ENCODE peak calls at places on chromosomes 7 and 10, in four cellular contexts. E is A549, Z is AG09309, W is IMR-90. O is an unnamed sample.

GRCh38 chr7:42097756-42098155 is 139.3 kb downstream of the GLI3 start:
- DNase-seq in E (peak), Z (peak), W (peak), O (no peak)

GRCh38 chr10:79340646-79341244 is 6.5 kb upstream of the PPIF start:
- DNase-seq in E (no peak), Z (no peak), W (no peak), O (no peak)

GRCh38 chr10:86371116-86371515 is 4.5 kb upstream of the GRID1 start:
- DNase-seq in E (no peak), Z (no peak), W (no peak), O (no peak)

GRCh38 chr10:24894309-24894708 is 58.1 kb downstream of the PRTFDC1 start:
- DNase-seq in E (peak), Z (peak), W (peak), O (no peak)

GRCh38 chr10:34109952-34110702 is 705.0 kb downstream of the PARD3 start:
- DNase-seq in E (peak), Z (peak), W (peak), O (no peak)

GRCh38 chr10:96287392-96288105 is 16.2 kb upstream of the BLNK start:
- DNase-seq in E (peak), Z (no peak), W (no peak), O (no peak)

GRCh38 chr7:108083980-108084379 is 46.2 kb downstream of the LAMB4 start:
- DNase-seq in E (no peak), Z (no peak), W (peak), O (no peak)

GRCh38 chr10:88731296-88731695 is 25.2 kb downstream of the LIPK start:
- DNase-seq in E (no peak), Z (no peak), W (no peak), O (no peak)

GRCh38 chr7:64863021-64863420 is 40.1 kb upstream of the ZNF273 start:
- DNase-seq in E (no peak), Z (no peak), W (no peak), O (no peak)

GRCh38 chr10:4243651-4244050 is 458.6 kb upstream of the KLF6 start:
- DNase-seq in E (peak), Z (peak), W (peak), O (no peak)

GRCh38 chr10:77628906-77629730 is 8.5 kb downstream of the KCNMA1 start:
- DNase-seq in E (peak), Z (no peak), W (peak), O (no peak)

GRCh38 chr7:28354601-28355062 is 57.7 kb upstream of the CREB5 start:
- DNase-seq in E (peak), Z (peak), W (peak), O (no peak)

GRCh38 chr7:128453836-128454804 is 1.6 kb upstream of the HILPDA start:
- DNase-seq in E (no peak), Z (peak), W (peak), O (peak)

GRCh38 chr10:6050801-6051445 is 11.2 kb downstream of the IL2RA start:
- DNase-seq in E (peak), Z (no peak), W (peak), O (no peak)

GRCh38 chr7:1422512-1423265 is 36.6 kb downstream of the MICALL2 start:
- DNase-seq in E (no peak), Z (no peak), W (no peak), O (no peak)

GRCh38 chr7:31858051-31858450 is 171.0 kb downstream of the PPP1R17 start:
- DNase-seq in E (no peak), Z (no peak), W (peak), O (no peak)

GRCh38 chr7:37488163-37488759 is 39.6 kb upstream of the ELMO1 start:
- DNase-seq in E (peak), Z (no peak), W (no peak), O (no peak)

GRCh38 chr7:16644987-16645592 is 464 bp downstream of the ANKMY2 start:
- DNase-seq in E (no peak), Z (no peak), W (no peak), O (peak)

GRCh38 chr7:37643876-37644275 is 39.7 kb upstream of the GPR141 start:
- DNase-seq in E (peak), Z (no peak), W (no peak), O (no peak)

GRCh38 chr10:49592726-49593563 is 17.2 kb upstream of the SLC18A3 start:
- DNase-seq in E (peak), Z (no peak), W (peak), O (peak)

GRCh38 chr10:15120523-15120922 is 23.4 kb downstream of the RPP38 start:
- DNase-seq in E (no peak), Z (peak), W (peak), O (no peak)

GRCh38 chr7:95476904-95477594 is 8.7 kb upstream of the ASB4 start:
- DNase-seq in E (peak), Z (no peak), W (peak), O (peak)

GRCh38 chr10:132889091-132889490 is 53.3 kb downstream of the CFAP46 start:
- DNase-seq in E (peak), Z (no peak), W (peak), O (no peak)

GRCh38 chr7:142711196-142711595 is 38.1 kb upstream of the PRSS1 start:
- DNase-seq in E (no peak), Z (no peak), W (no peak), O (no peak)

GRCh38 chr7:73978681-73979563 is 49.1 kb upstream of the ELN start:
- DNase-seq in E (peak), Z (no peak), W (no peak), O (peak)
- TF ChIP-seq CTCF in E (peak), Z (peak), W (peak), O (no peak)

GRCh38 chr7:129778770-129779601 is 167.5 kb downstream of the NRF1 start:
- DNase-seq in E (no peak), Z (no peak), W (no peak), O (no peak)
- TF ChIP-seq CTCF in E (no peak), Z (no peak), W (peak), O (no peak)

GRCh38 chr10:70323697-70324340 is 40.0 kb upstream of the NPFFR1 start:
- DNase-seq in E (no peak), Z (no peak), W (no peak), O (no peak)
- TF ChIP-seq CTCF in E (no peak), Z (no peak), W (no peak), O (no peak)

GRCh38 chr10:64115471-64115870 is 594.3 kb downstream of the REEP3 start:
- DNase-seq in E (no peak), Z (no peak), W (no peak), O (no peak)

GRCh38 chr10:64113796-64114195 is 592.6 kb downstream of the REEP3 start:
- DNase-seq in E (no peak), Z (no peak), W (no peak), O (no peak)

GRCh38 chr10:64116731-64117130 is 595.5 kb downstream of the REEP3 start:
- DNase-seq in E (no peak), Z (no peak), W (no peak), O (no peak)

GRCh38 chr10:64118736-64119135 is 597.5 kb downstream of the REEP3 start:
- DNase-seq in E (no peak), Z (no peak), W (no peak), O (no peak)

GRCh38 chr10:64115913-64116643 is 594.9 kb downstream of the REEP3 start:
- DNase-seq in E (peak), Z (no peak), W (no peak), O (peak)
- TF ChIP-seq CTCF in E (peak), Z (no peak), W (peak), O (no peak)

GRCh38 chr7:78955329-78955728 is 498.1 kb downstream of the MAGI2 start:
- DNase-seq in E (no peak), Z (no peak), W (no peak), O (no peak)

GRCh38 chr7:78953726-78954363 is 499.6 kb downstream of the MAGI2 start:
- DNase-seq in E (no peak), Z (no peak), W (peak), O (no peak)

GRCh38 chr7:78953090-78953489 is 500.4 kb downstream of the MAGI2 start:
- DNase-seq in E (no peak), Z (peak), W (peak), O (no peak)
- TF ChIP-seq CTCF in E (no peak), Z (no peak), W (no peak), O (no peak)

GRCh38 chr10:114388275-114388674 is 16.0 kb downstream of the AFAP1L2 start:
- DNase-seq in E (no peak), Z (no peak), W (no peak), O (no peak)

GRCh38 chr10:114384601-114385000 is 19.7 kb downstream of the AFAP1L2 start:
- DNase-seq in E (no peak), Z (no peak), W (no peak), O (no peak)

GRCh38 chr10:114384181-114384580 is 20.1 kb downstream of the AFAP1L2 start:
- DNase-seq in E (no peak), Z (no peak), W (no peak), O (no peak)

GRCh38 chr10:114387784-114388183 is 16.5 kb downstream of the AFAP1L2 start:
- DNase-seq in E (no peak), Z (no peak), W (no peak), O (no peak)

DNA sequence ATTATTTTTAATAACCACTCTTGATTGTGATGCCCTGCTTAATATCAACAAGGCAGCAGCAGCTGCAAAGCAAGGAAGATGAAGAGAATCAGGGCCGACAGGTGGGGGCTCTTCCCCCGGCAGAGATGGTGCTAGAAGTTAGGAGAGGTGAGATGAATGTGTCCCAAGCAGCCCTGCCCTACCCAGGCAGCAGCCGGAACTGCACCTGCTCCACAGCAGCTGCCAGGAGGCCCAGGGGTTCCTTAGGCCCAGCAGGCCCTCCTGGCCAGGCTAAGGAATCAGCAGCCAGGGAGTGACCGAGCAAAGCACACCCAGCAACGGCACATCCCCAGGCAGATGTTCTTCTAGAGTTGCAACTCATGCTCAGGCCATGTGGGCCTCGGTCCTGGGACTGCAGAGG is 17.9 kb downstream of the AFAP1L2 start:
- DNase-seq in E (peak), Z (no peak), W (no peak), O (no peak)
- TF ChIP-seq CTCF in E (no peak), Z (no peak), W (no peak), O (no peak)

GRCh38 chr7:50613473-50613872 is 48.3 kb upstream of the DDC start:
- DNase-seq in E (no peak), Z (no peak), W (no peak), O (no peak)

GRCh38 chr7:50618281-50618680 is 53.1 kb upstream of the DDC start:
- DNase-seq in E (no peak), Z (no peak), W (no peak), O (no peak)

GRCh38 chr7:50612704-50613103 is 47.5 kb upstream of the DDC start:
- DNase-seq in E (no peak), Z (no peak), W (no peak), O (no peak)

GRCh38 chr7:50615519-50615845 is 50.3 kb upstream of the DDC start:
- DNase-seq in E (no peak), Z (no peak), W (no peak), O (no peak)

DNA sequence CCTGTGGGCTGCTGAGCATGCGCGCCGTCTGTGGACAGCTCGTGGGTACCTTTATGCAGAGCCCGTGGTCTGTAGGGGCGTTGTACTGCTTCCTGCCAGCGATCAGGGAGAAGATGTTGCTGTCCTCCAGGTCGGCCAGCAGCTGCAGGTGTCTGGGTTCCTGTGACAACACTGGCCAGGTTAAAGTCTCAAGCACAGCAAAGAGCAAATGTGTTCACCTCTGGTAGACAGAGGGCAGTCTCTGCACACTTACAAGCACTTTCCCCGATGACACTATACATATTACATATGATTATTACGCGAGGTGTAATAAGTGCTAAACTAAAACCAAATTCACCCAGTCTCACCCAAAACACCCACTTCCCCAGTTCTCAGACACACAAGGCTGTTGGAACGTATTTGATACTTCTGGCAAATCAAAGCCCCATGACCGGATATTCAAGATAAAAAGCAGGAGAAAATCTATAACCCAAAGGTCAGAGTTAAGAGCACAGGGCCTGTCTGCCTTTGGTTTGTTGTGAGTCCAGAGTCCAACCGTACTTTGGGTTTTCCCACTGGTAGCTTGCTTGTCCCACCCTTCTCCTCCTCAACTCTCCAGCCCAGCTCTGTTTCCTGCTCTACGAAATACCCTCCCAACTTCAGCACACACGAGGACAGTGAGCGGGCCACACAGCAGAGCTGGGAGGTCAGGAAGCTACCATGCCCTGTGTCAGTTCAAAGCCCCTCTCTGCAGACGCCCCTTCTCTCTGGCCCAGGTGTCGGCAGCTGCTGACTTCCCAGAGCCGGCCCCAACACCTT is 49.7 kb upstream of the DDC start:
- DNase-seq in E (peak), Z (no peak), W (no peak), O (no peak)
- TF ChIP-seq CTCF in E (no peak), Z (no peak), W (no peak), O (no peak)

O was measured in endothelial cell.